ENCODE peak calls at places on chromosomes 13 and 19, in five cellular contexts. P is mucosa of descending colon, C is NCI-H2029 treated with DMSO at 0.1 percent for 48 hours, T is NCI-H774, X is T-helper 9 cell. Y is an unnamed sample.

GRCh38 chr19:52662631-52663030 is 24.5 kb upstream of the ZNF83 start:
- DNase-seq in T (no peak), C (no peak), P (no peak), X (no peak), Y (no peak)

GRCh38 chr13:46668302-46668720 is 115.3 kb downstream of the LRCH1 start:
- DNase-seq in T (no peak), P (no peak), X (no peak), C (no peak), Y (no peak)

GRCh38 chr19:46841458-46842083 is 9.1 kb downstream of the AP2S1 start:
- DNase-seq in X (no peak), C (no peak), T (no peak), P (no peak), Y (peak)

GRCh38 chr13:27826379-27827353 is 34.4 kb downstream of the GSX1 start:
- DNase-seq in C (peak), X (peak), P (peak), T (peak), Y (peak)

GRCh38 chr13:43363156-43363918 is 340.0 kb downstream of the DNAJC15 start:
- DNase-seq in T (no peak), P (no peak), X (no peak), C (no peak), Y (no peak)

GRCh38 chr13:27953671-27954405 is 15.3 kb downstream of the CDX2 start:
- DNase-seq in C (no peak), X (peak), P (peak), T (peak), Y (peak)

GRCh38 chr19:1087813-1088418 is 7.3 kb downstream of the POLR2E start:
- DNase-seq in T (no peak), C (no peak), P (no peak), X (peak), Y (no peak)

GRCh38 chr19:55519461-55520311 is 17.2 kb downstream of the SBK2 start:
- DNase-seq in P (no peak), T (no peak), X (no peak), C (no peak), Y (no peak)

GRCh38 chr19:35088514-35088913 is 27.1 kb upstream of the FXYD3 start:
- DNase-seq in T (no peak), C (no peak), P (no peak), X (no peak), Y (no peak)

GRCh38 chr19:5292843-5293606 is 47.6 kb downstream of the PTPRS start:
- DNase-seq in X (peak), T (no peak), C (no peak), P (peak), Y (no peak)